ENCODE peak calls at places on chromosomes 6 and 20, in five cellular contexts. U, Z, L, K and I are unnamed samples. For H3K4me1, the result is how much of the 10 kb centered on the place peaks cover.

GRCh38 chr6:83065511-83066192 is at the start of gene UBE3D:
- DNase-seq in L (peak), U (peak), Z (peak), K (peak), I (peak)

GRCh38 chr6:7138921-7139358 is 31.2 kb downstream of the RREB1 start:
- DNase-seq in L (no peak), U (no peak), Z (peak), K (peak), I (no peak)

GRCh38 chr20:41136336-41136694 is 1.0 kb upstream of the PLCG1 start:
- DNase-seq in K (no peak), L (no peak), Z (no peak), U (no peak), I (no peak)

GRCh38 chr6:123372737-123373136 is 264.0 kb downstream of the TRDN start:
- DNase-seq in K (no peak), L (no peak), Z (no peak), U (no peak), I (no peak)

GRCh38 chr6:128209771-128210170 is 308.9 kb upstream of the THEMIS start:
- DNase-seq in L (peak), K (no peak), U (peak), Z (no peak), I (peak)

GRCh38 chr20:16434087-16434664 is 139.1 kb downstream of the KIF16B start:
- DNase-seq in Z (peak), L (peak), U (no peak), K (peak), I (peak)

GRCh38 chr6:141252828-141253608 is 879.7 kb upstream of the GJE1 start:
- DNase-seq in Z (no peak), U (no peak), K (no peak), L (peak), I (peak)

GRCh38 chr6:160088069-160088773 is 33.4 kb upstream of the SLC22A1 start:
- DNase-seq in Z (peak), K (peak), L (peak), U (peak), I (peak)

GRCh38 chr6:148104131-148104530 is 238.5 kb upstream of the SASH1 start:
- DNase-seq in U (no peak), L (no peak), Z (no peak), K (no peak), I (no peak)

GRCh38 chr20:36861625-36861874 is 14.4 kb upstream of the TLDC2 start:
- DNase-seq in U (no peak), Z (no peak), K (no peak), L (no peak), I (no peak)

GRCh38 chr20:49323622-49324238 is 45.9 kb upstream of the ZNFX1 start:
- DNase-seq in L (peak), K (peak), U (peak), Z (peak), I (peak)

GRCh38 chr6:30793521-30794194 is 49.3 kb upstream of the IER3 start:
- DNase-seq in Z (no peak), L (peak), U (peak), K (no peak), I (peak)

GRCh38 chr20:59792300-59792699 is 141.1 kb downstream of the SYCP2 start:
- DNase-seq in U (no peak), Z (no peak), L (no peak), K (no peak), I (no peak)

GRCh38 chr6:137316626-137317025 is 97.4 kb upstream of the IFNGR1 start:
- DNase-seq in U (no peak), Z (no peak), K (no peak), L (peak), I (no peak)

DNA sequence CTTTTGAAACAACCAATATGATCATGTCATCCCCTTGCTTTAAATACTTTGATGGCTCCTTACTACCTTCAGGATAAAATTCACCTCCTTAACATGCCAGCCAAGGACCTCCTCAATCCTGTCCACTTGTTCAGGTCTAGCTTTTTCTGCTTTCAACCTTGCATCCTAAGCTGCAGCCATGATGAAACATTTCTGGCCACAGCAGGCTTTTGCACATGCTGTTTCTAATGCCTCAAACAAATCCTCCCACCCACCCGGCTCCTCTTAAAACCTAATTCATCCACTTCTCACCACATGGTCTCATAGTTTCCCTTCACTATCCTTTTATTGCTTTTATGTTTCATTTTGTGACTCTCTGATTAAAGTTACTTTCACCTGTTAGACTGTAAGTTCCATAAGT is 124.6 kb downstream of the MYB start:
- DNase-seq in K (no peak), L (no peak), U (no peak), Z (no peak), I (no peak)
- TF ChIP-seq CTCF in K (no peak), L (no peak), U (no peak), Z (no peak), I (no peak)

GRCh38 chr6:16102208-16102607 is 26.7 kb upstream of the MYLIP start:
- DNase-seq in Z (no peak), U (no peak), K (no peak), L (no peak), I (no peak)

GRCh38 chr6:16092990-16093389 is 35.9 kb upstream of the MYLIP start:
- DNase-seq in K (no peak), L (no peak), Z (no peak), U (no peak), I (no peak)

GRCh38 chr6:16095180-16095579 is 33.7 kb upstream of the MYLIP start:
- DNase-seq in K (no peak), Z (no peak), L (no peak), U (no peak), I (no peak)

GRCh38 chr6:16092140-16092539 is 36.7 kb upstream of the MYLIP start:
- DNase-seq in Z (no peak), K (no peak), L (no peak), U (no peak), I (no peak)

DNA sequence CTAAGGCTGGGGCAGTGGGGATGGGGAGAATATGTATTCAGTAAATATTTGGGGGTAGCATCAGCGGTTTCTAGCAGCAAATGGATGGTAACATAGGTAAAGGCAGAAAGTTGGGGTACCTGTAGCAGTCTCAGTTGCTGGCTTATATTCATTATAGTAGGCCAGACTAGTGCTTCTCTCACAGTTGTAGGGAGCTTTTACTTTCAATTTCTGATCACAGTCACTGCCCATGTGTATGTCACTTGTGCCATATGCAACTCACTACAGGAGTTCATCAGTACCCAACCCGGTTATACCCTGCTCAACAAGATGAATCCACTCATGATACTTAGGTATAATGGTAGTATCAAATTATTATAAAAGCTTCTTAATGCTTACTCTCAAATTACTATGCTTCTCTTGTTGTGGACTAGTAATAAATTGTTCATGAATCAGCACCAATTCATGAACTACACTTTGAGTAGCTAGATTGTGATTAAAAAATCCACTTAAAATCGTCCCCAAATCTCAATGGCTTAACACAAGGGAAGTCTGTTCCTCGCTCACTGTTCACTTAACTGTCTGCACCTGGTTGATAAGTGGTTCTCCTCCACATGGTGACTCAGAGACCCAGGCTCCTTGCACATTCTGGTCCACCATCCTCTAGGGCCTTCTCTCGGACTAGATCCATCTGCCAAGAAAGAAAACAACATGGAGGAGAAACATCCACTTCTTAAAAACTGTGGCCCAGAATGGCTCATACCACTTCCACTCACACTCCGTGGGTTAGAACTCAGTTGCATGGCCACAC is 31.3 kb upstream of the MYLIP start:
- DNase-seq in Z (no peak), K (no peak), U (no peak), L (no peak), I (no peak)
- H3K4me2 ChIP-seq in Z (no peak), K (no peak), U (no peak), L (no peak), I (no peak)

GRCh38 chr6:170295519-170296422 is 4.9 kb upstream of the DLL1 start:
- DNase-seq in Z (peak), K (no peak), L (no peak), U (no peak), I (peak)
- H3K4me1 ChIP-seq in Z (under half), K (under half), L (under half), U (under half), I (under half)

DNA sequence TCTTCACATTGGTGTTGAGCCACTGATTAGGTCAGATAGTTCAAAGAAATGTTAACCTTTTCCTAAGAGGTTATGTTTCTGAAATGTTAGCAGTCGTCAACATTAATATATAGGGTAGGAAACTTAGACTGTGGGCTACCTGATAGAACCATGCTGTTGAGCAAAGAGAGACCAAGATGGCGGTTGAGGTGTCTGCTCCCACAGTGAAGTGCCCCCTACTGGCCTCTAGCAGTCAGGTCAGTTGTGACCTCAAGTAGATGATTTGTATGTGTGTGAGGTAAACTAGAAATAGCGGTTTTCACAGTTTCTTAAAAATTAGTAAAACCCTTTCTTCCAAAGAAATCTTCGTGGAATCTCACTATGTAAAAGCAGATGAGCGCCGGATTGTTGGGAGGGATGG is 40.3 kb downstream of the MTHFD1L start:
- DNase-seq in Z (no peak), K (no peak), L (no peak), U (no peak), I (no peak)
- TF ChIP-seq CTCF in Z (peak), K (peak), L (peak), U (peak), I (peak)

GRCh38 chr20:51125774-51126173 is 102.9 kb upstream of the KCNG1 start:
- DNase-seq in Z (no peak), K (no peak), U (no peak), L (no peak), I (no peak)

GRCh38 chr20:51129201-51129671 is 106.3 kb upstream of the KCNG1 start:
- DNase-seq in Z (peak), L (no peak), U (no peak), K (no peak), I (no peak)

GRCh38 chr20:51128198-51128597 is 105.3 kb upstream of the KCNG1 start:
- DNase-seq in Z (peak), L (peak), U (peak), K (no peak), I (peak)

GRCh38 chr20:51126337-51126736 is 103.4 kb upstream of the KCNG1 start:
- DNase-seq in Z (no peak), K (no peak), U (no peak), L (no peak), I (no peak)

GRCh38 chr20:51127713-51128112 is 104.8 kb upstream of the KCNG1 start:
- DNase-seq in Z (peak), L (no peak), K (no peak), U (no peak), I (no peak)
- H3K4me2 ChIP-seq in Z (no peak), L (no peak), K (no peak), U (peak), I (no peak)

GRCh38 chr20:44643154-44643519 is 8.4 kb downstream of the ADA start:
- DNase-seq in L (no peak), Z (no peak), U (no peak), K (no peak), I (no peak)
- H3K4me1 ChIP-seq in L (under half), Z (under half), U (under half), K (under half), I (under half)